ENCODE peak calls at places on chromosomes 12 and 14, in four cellular contexts. L is DMS79, D is skeletal muscle cell, U is HTR-8/SVneo. H is an unnamed sample.

GRCh38 chr12:53145383-53145782 is 35.1 kb upstream of the ZNF740 start:
- DNase-seq in L (no peak), D (peak; percentile 54), U (no peak), H (no peak)

GRCh38 chr12:49698619-49699545 is 8.3 kb downstream of the FMNL3 start:
- DNase-seq in L (no peak), D (no peak), U (peak; percentile 38), H (no peak)

GRCh38 chr14:36294543-36294942 is 25.9 kb downstream of the MBIP start:
- DNase-seq in L (no peak), D (no peak), U (no peak), H (no peak)

GRCh38 chr12:53218551-53219114 is 11.6 kb upstream of the ITGB7 start:
- DNase-seq in L (no peak), D (no peak), U (no peak), H (no peak)

GRCh38 chr12:59972941-59973340 is 377.1 kb downstream of the SLC16A7 start:
- DNase-seq in L (no peak), D (peak; percentile 15), U (peak; percentile 31), H (no peak)

GRCh38 chr12:96635844-96636243 is 146.5 kb downstream of the CFAP54 start:
- DNase-seq in L (no peak), D (no peak), U (no peak), H (no peak)

GRCh38 chr14:77318006-77318553 is 2.6 kb downstream of the POMT2 start:
- DNase-seq in L (no peak), D (no peak), U (no peak), H (no peak)

GRCh38 chr14:90368946-90369721 is 27.7 kb upstream of the CALM1 start:
- DNase-seq in L (no peak), D (no peak), U (no peak), H (no peak)

GRCh38 chr12:57518920-57519757 is 1.2 kb downstream of the DDIT3 start:
- DNase-seq in L (no peak), D (no peak), U (no peak), H (no peak)

GRCh38 chr12:24979971-24980730 is 31.2 kb upstream of the BCAT1 start:
- DNase-seq in L (no peak), D (no peak), U (no peak), H (no peak)

GRCh38 chr12:47534695-47535094 is 171.1 kb downstream of the RPAP3 start:
- DNase-seq in L (no peak), D (no peak), U (no peak), H (no peak)

GRCh38 chr12:52611080-52611468 is 7.3 kb downstream of the KRT73 start:
- DNase-seq in L (no peak), D (no peak), U (no peak), H (no peak)

GRCh38 chr12:67681145-67681778 is 32.7 kb downstream of the DYRK2 start:
- DNase-seq in L (no peak), D (peak; percentile 87), U (peak; percentile 41), H (no peak)

GRCh38 chr12:126811401-126811800 is 1455.6 kb upstream of the TMEM132C start:
- DNase-seq in L (no peak), D (peak; percentile 4), U (no peak), H (no peak)

GRCh38 chr14:22131749-22132476 is 457.1 kb downstream of the DAD1 start:
- DNase-seq in L (no peak), D (no peak), U (no peak), H (no peak)

GRCh38 chr12:107320031-107320928 is 226.9 kb upstream of the CRY1 start:
- DNase-seq in L (peak; percentile 47), D (peak; percentile 38), U (no peak), H (peak; percentile 48)

GRCh38 chr12:104658085-104658484 is 201.3 kb downstream of the CHST11 start:
- DNase-seq in L (no peak), D (no peak), U (no peak), H (no peak)

H was measured in NCI-H1694.